ENCODE peak calls at places on chromosomes 5 and 9, in six cellular contexts. One of them, this sample, is unnamed.

GRCh38 chr5:77631166-77631582 is 7.3 kb downstream of the OTP start:
- DNase-seq in Caco-2: no peak
- DNase-seq in BJ: no peak
- DNase-seq in osteocyte: no peak
- DNase-seq in nephron progenitor cell: no peak
- DNase-seq in WTC11: no peak
- DNase-seq in this sample: no peak

GRCh38 chr5:150148408-150148927 is 7.2 kb downstream of the PDGFRB start:
- DNase-seq in WTC11: no peak
- DNase-seq in BJ: no peak
- DNase-seq in osteocyte: no peak
- DNase-seq in nephron progenitor cell: no peak
- DNase-seq in Caco-2: no peak
- DNase-seq in this sample: no peak

GRCh38 chr9:470795-471194 is 256.1 kb downstream of the DOCK8 start:
- DNase-seq in Caco-2: no peak
- DNase-seq in osteocyte: no peak
- DNase-seq in nephron progenitor cell: no peak
- DNase-seq in WTC11: no peak
- DNase-seq in BJ: no peak
- DNase-seq in this sample: no peak

GRCh38 chr5:1112596-1113331 is 901 bp upstream of the SLC12A7 start:
- DNase-seq in BJ: no peak
- DNase-seq in WTC11: no peak
- DNase-seq in nephron progenitor cell: no peak
- DNase-seq in Caco-2: no peak
- DNase-seq in osteocyte: no peak
- DNase-seq in this sample: no peak

GRCh38 chr9:77384406-77384805 is 207.1 kb downstream of the VPS13A start:
- DNase-seq in osteocyte: no peak
- DNase-seq in nephron progenitor cell: no peak
- DNase-seq in Caco-2: no peak
- DNase-seq in WTC11: no peak
- DNase-seq in BJ: no peak
- DNase-seq in this sample: no peak

GRCh38 chr9:101093620-101094019 is 65.1 kb downstream of the PLPPR1 start:
- DNase-seq in WTC11: no peak
- DNase-seq in nephron progenitor cell: no peak
- DNase-seq in osteocyte: no peak
- DNase-seq in BJ: no peak
- DNase-seq in Caco-2: no peak
- DNase-seq in this sample: no peak

GRCh38 chr9:17578911-17579793 is at the start of gene SH3GL2:
- DNase-seq in Caco-2: peak
- DNase-seq in BJ: no peak
- DNase-seq in nephron progenitor cell: peak
- DNase-seq in osteocyte: no peak
- DNase-seq in WTC11: peak
- DNase-seq in this sample: peak

GRCh38 chr5:44942524-44943001 is 133.8 kb downstream of the MRPS30 start:
- DNase-seq in osteocyte: no peak
- DNase-seq in Caco-2: no peak
- DNase-seq in BJ: no peak
- DNase-seq in WTC11: no peak
- DNase-seq in nephron progenitor cell: no peak
- DNase-seq in this sample: no peak

GRCh38 chr9:25513509-25514033 is 164.7 kb downstream of the TUSC1 start:
- DNase-seq in WTC11: no peak
- DNase-seq in Caco-2: no peak
- DNase-seq in osteocyte: no peak
- DNase-seq in nephron progenitor cell: no peak
- DNase-seq in BJ: no peak
- DNase-seq in this sample: no peak

GRCh38 chr9:116045083-116045482 is 108.5 kb upstream of the PAPPA start:
- DNase-seq in Caco-2: no peak
- DNase-seq in WTC11: no peak
- DNase-seq in BJ: no peak
- DNase-seq in nephron progenitor cell: no peak
- DNase-seq in osteocyte: no peak
- DNase-seq in this sample: no peak

GRCh38 chr9:126298319-126298801 is 28.3 kb upstream of the MVB12B start:
- DNase-seq in WTC11: peak
- DNase-seq in Caco-2: no peak
- DNase-seq in nephron progenitor cell: peak
- DNase-seq in BJ: no peak
- DNase-seq in osteocyte: peak
- DNase-seq in this sample: peak

GRCh38 chr9:135561391-135562234 is at the start of gene PAEP:
- DNase-seq in BJ: no peak
- DNase-seq in osteocyte: no peak
- DNase-seq in WTC11: no peak
- DNase-seq in nephron progenitor cell: no peak
- DNase-seq in Caco-2: no peak
- DNase-seq in this sample: no peak

GRCh38 chr9:70924905-70925547 is 196.4 kb downstream of the TRPM3 start:
- DNase-seq in BJ: no peak
- DNase-seq in osteocyte: no peak
- DNase-seq in WTC11: peak
- DNase-seq in nephron progenitor cell: peak
- DNase-seq in Caco-2: peak
- DNase-seq in this sample: peak

DNA sequence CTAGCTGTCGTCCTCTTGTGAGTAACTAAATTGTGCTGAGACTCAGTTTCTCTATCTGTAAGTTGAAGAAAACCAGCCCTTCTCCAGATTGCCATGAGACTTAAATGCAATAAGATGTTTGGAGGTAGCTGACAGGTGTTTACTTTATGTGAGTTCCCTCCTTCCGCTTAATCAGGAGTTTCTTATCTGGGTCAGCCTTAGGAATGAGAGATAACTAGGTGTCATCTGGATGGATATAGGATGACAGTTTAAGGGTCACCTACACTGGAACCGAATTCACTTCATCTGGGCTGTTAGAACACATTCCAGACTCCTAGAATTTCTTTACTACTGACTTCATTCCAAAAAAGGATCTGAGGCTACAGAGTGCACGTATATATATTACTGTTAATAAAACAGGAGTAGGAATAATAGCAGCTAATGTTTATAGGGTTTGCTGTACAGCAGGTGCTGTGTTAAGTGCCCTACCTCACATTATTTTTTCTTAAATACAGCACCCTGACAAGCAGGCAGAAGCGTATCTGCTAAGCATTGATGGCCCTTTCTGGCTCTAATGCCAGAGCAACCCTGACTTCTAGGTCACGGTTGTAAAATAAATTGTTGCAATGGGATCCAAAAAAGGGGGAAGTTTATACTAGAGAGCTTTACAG is 30.0 kb upstream of the CPEB4 start:
- DNase-seq in WTC11: no peak
- DNase-seq in osteocyte: no peak
- DNase-seq in nephron progenitor cell: no peak
- DNase-seq in BJ: no peak
- DNase-seq in Caco-2: peak
- DNase-seq in this sample: no peak
- TF ChIP-seq CTCF in WTC11: no peak
- TF ChIP-seq CTCF in osteocyte: no peak
- TF ChIP-seq CTCF in nephron progenitor cell: no peak
- TF ChIP-seq CTCF in BJ: no peak
- TF ChIP-seq CTCF in Caco-2: no peak
- TF ChIP-seq CTCF in this sample: no peak

GRCh38 chr5:137137013-137137632 is 362.0 kb downstream of the SPOCK1 start:
- DNase-seq in nephron progenitor cell: no peak
- DNase-seq in BJ: no peak
- DNase-seq in Caco-2: no peak
- DNase-seq in WTC11: no peak
- DNase-seq in osteocyte: no peak
- DNase-seq in this sample: no peak
- TF ChIP-seq CTCF in nephron progenitor cell: no peak
- TF ChIP-seq CTCF in BJ: no peak
- TF ChIP-seq CTCF in Caco-2: no peak
- TF ChIP-seq CTCF in WTC11: no peak
- TF ChIP-seq CTCF in osteocyte: no peak
- TF ChIP-seq CTCF in this sample: no peak

DNA sequence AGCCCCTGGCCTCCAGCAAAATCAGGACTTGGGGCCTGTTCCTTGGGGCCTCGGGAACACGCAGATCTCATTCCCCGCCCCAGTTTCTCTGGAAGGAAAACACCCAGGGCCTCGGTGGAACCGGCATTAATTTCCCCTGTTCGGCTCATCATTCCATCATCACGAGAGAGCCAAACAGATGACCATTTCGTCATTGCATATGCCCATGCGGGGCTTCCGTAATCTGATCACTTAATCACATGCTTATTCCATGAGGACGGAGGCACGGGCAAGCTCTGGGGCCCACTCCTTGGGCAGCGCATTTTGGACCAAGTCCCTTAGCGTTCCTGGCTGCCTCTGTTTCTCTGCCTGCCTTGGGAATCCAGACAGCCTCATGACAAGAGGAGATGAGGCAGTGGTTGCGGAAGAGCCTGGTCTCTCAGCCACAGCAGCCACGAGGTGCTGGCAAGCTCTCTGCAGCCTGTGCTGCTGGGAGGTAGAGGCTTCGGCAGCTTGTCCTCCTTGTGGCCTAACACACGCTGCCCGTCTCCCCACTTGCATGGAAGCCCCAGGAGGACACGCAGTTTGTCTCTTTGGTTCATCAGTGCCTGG is 65.0 kb upstream of the IER5L start:
- DNase-seq in Caco-2: no peak
- DNase-seq in BJ: no peak
- DNase-seq in WTC11: no peak
- DNase-seq in osteocyte: no peak
- DNase-seq in nephron progenitor cell: no peak
- DNase-seq in this sample: no peak
- TF ChIP-seq CTCF in Caco-2: no peak
- TF ChIP-seq CTCF in BJ: no peak
- TF ChIP-seq CTCF in WTC11: no peak
- TF ChIP-seq CTCF in osteocyte: no peak
- TF ChIP-seq CTCF in nephron progenitor cell: no peak
- TF ChIP-seq CTCF in this sample: no peak

GRCh38 chr9:138052635-138053320 is 175.2 kb downstream of the CACNA1B start:
- DNase-seq in Caco-2: no peak
- DNase-seq in nephron progenitor cell: no peak
- DNase-seq in osteocyte: peak
- DNase-seq in WTC11: no peak
- DNase-seq in BJ: no peak
- DNase-seq in this sample: no peak

GRCh38 chr9:138051586-138052321 is 174.2 kb downstream of the CACNA1B start:
- DNase-seq in Caco-2: no peak
- DNase-seq in BJ: no peak
- DNase-seq in osteocyte: peak
- DNase-seq in nephron progenitor cell: no peak
- DNase-seq in WTC11: no peak
- DNase-seq in this sample: no peak

GRCh38 chr9:138053321-138053868 is 175.8 kb downstream of the CACNA1B start:
- DNase-seq in osteocyte: peak
- DNase-seq in BJ: no peak
- DNase-seq in WTC11: peak
- DNase-seq in Caco-2: no peak
- DNase-seq in nephron progenitor cell: no peak
- DNase-seq in this sample: no peak

GRCh38 chr9:138052322-138052615 is 174.7 kb downstream of the CACNA1B start:
- DNase-seq in WTC11: no peak
- DNase-seq in Caco-2: no peak
- DNase-seq in osteocyte: no peak
- DNase-seq in BJ: no peak
- DNase-seq in nephron progenitor cell: no peak
- DNase-seq in this sample: no peak

DNA sequence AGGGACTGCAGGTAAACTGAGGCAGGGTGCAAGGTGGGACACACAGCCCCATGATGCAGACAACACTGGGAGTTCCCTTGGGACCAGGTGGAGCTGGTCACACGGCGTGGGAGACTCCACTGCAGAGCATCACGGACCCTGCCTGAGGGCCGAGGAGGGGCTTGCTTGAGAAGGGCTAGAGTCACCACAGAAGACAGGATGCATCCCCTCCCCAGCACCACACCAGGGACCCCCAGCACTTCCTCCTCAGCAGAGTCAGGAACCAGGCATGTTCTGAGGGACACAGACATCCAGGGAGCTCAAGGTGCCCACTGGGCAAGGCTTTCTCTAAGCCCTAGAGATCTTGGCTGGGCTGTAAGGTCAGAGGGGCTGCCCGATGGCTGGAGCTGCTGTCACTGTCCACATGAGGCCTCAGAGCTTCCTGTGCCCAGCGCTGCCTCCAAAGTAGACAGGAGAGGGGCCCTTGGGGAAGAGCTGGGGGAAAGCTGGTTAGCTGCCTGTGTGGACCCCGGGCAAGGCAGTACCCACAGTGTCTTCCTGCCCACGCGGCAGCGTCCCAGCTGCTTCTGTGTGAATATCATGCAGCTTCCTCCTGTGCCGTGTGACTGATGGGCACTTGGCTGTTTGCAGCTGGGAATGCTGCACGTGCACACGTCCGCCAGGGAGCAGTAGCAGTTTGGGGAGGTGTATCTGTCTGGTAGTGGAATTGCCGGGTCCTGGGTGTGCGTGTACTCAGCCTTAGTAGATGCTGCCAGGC is 176.6 kb downstream of the CACNA1B start:
- DNase-seq in BJ: no peak
- DNase-seq in WTC11: peak
- DNase-seq in Caco-2: peak
- DNase-seq in osteocyte: peak
- DNase-seq in nephron progenitor cell: no peak
- DNase-seq in this sample: no peak
- TF ChIP-seq CTCF in BJ: no peak
- TF ChIP-seq CTCF in WTC11: no peak
- TF ChIP-seq CTCF in Caco-2: peak
- TF ChIP-seq CTCF in osteocyte: no peak
- TF ChIP-seq CTCF in nephron progenitor cell: no peak
- TF ChIP-seq CTCF in this sample: no peak

DNA sequence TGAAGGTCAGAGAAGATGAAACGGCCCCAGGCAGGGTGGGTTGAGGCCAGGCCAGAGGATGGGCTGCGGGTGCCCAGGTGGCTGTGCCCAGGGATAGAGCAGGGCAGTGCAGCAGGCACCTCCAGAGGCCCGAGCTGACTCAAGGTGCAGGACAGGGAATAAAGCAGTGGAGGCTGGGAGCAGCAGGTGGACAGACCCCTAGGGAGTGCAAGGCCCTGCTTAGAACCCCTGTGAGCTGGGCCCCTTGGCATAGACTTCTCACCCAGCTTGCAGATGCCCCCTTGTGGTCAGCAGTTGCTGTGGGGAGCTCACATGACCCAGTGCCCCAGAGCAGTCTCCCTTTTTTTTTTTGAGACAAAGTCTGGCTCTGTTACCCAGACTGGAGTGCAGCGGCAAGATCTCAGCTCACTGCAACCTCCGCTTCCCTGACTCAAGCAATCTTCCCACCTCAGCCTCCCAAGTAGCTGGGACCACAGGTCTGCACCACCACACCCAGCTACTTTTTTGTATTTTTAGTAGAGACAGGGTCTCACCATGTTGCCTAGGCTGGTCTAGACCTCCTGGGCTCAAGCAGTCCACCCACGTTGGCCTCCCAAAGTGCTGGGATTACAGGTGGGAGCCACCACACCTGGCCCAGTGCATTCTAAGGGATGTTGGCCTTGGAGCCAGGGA is 118.8 kb downstream of the WNK2 start:
- DNase-seq in Caco-2: peak
- DNase-seq in nephron progenitor cell: peak
- DNase-seq in osteocyte: peak
- DNase-seq in BJ: no peak
- DNase-seq in WTC11: peak
- DNase-seq in this sample: peak
- TF ChIP-seq CTCF in Caco-2: peak
- TF ChIP-seq CTCF in nephron progenitor cell: peak
- TF ChIP-seq CTCF in osteocyte: peak
- TF ChIP-seq CTCF in BJ: peak
- TF ChIP-seq CTCF in WTC11: peak
- TF ChIP-seq CTCF in this sample: peak

GRCh38 chr5:132072070-132072469 is 1.5 kb upstream of the CSF2 start:
- DNase-seq in osteocyte: no peak
- DNase-seq in Caco-2: no peak
- DNase-seq in WTC11: no peak
- DNase-seq in nephron progenitor cell: no peak
- DNase-seq in BJ: no peak
- DNase-seq in this sample: no peak
- TF ChIP-seq CTCF in osteocyte: no peak
- TF ChIP-seq CTCF in Caco-2: no peak
- TF ChIP-seq CTCF in WTC11: no peak
- TF ChIP-seq CTCF in nephron progenitor cell: no peak
- TF ChIP-seq CTCF in BJ: no peak
- TF ChIP-seq CTCF in this sample: no peak